ENCODE peak calls at places on chromosome 12, in four cellular contexts. T is right lobe of liver, Z is neural crest cell, U is GM12865. N is an unnamed sample.

GRCh38 chr12:67434653-67435375 is 165.7 kb downstream of the CAND1 start:
- DNase-seq in Z (no peak), U (no peak), T (no peak), N (no peak)

GRCh38 chr12:131836193-131836592 is 8.0 kb downstream of the MMP17 start:
- DNase-seq in Z (no peak), T (no peak), U (no peak), N (no peak)

GRCh38 chr12:94458882-94459772 is 540 bp downstream of the CEP83 start:
- DNase-seq in Z (no peak), T (no peak), U (no peak), N (peak)

GRCh38 chr12:49609875-49610154 is 4.4 kb upstream of the FAM186B start:
- DNase-seq in U (no peak), T (no peak), Z (no peak), N (no peak)

GRCh38 chr12:51865757-51866270 is 17.3 kb upstream of the FIGNL2 start:
- DNase-seq in T (no peak), U (no peak), Z (no peak), N (no peak)

GRCh38 chr12:48629541-48629940 is 52.5 kb downstream of the KANSL2 start:
- DNase-seq in Z (no peak), U (peak), T (no peak), N (no peak)

GRCh38 chr12:80648866-80649265 is 58.6 kb upstream of the MYF6 start:
- DNase-seq in U (no peak), T (no peak), Z (no peak), N (no peak)

GRCh38 chr12:43069768-43070221 is 480.2 kb upstream of the PRICKLE1 start:
- DNase-seq in U (no peak), T (peak), Z (no peak), N (no peak)

GRCh38 chr12:32261638-32262037 is 137.7 kb upstream of the FGD4 start:
- DNase-seq in T (no peak), Z (no peak), U (peak), N (no peak)

DNA sequence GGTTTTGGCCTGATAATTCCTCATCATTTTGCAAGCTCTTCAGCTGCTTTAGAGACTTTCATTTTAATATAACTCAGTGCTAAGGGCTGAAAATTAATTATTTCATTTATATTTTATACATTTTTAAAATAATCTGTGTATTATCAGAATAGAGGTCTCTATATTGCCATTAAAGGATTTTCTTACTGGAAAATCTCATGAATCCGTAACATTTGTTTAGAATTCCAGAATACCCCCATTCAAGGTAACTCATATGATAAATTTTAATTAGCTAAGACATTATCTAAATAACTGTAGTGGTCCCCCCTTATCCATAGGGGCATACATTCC is 51.6 kb downstream of the BMAL2 start:
- DNase-seq in Z (no peak), T (no peak), U (no peak), N (no peak)
- TF ChIP-seq CTCF in Z (peak), T (no peak), U (no peak), N (no peak)

DNA sequence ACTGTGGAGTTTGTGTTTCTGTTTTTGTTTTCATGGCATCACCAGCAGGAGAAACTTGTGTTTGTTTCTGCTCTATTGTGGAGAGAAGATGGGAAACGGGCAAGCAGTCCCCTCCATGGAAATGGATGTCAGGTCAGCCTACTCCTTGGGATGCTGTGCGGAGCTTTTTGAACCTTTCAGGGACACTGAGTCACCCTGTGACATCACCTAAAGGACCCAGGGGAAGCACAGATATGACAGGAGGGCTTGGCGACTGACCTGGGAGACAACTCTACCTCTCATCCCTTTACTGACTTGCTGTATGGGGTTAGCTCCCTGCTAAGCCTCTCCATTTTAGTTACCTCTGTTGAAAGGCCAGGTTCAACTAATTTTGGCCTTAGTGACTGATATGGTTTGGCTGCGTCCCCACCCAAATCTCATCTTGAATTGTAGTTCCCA is 706.9 kb upstream of the TMEM132C start:
- DNase-seq in U (no peak), Z (no peak), T (no peak), N (no peak)
- TF ChIP-seq CTCF in U (no peak), Z (no peak), T (no peak), N (no peak)

GRCh38 chr12:68784015-68784414 is 24.0 kb upstream of the MDM2 start:
- DNase-seq in Z (no peak), T (peak), U (no peak), N (no peak)
- TF ChIP-seq CTCF in Z (no peak), T (no peak), U (no peak), N (no peak)

GRCh38 chr12:102653406-102653805 is 173.0 kb upstream of the IGF1 start:
- DNase-seq in U (no peak), Z (no peak), T (no peak), N (no peak)

DNA sequence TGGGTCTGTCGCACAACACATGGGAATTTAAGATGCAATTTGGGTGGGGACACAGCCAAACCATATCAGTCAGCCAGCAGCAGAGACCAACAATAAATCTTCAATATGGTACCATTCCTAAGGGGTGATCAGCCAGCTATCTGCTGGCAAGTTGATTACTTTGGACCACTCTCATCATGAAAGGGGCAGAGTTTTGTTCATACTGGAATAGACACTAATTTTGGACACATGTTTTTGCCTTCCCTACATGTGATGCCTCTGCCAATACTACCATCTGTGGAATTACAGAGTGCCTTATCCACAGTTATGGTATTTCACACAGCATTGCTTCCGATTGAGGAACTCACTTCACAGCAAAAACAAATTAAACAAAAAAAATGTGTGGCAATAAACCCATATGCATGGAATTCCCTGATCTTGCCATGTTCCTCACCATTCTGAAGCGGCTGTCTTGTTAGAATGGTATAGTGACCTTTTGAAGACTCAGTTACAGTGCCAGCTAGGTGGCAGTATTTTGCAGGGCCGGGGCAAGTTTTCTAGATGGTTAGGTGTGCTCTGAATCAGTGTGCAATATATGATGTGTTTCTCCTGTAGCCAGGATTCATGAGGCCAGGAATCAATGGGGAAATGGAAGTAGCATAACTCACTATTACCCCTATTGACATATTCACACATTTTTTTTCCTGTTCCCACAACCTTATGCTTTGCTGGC is 179.0 kb upstream of the IGF1 start:
- DNase-seq in Z (no peak), T (no peak), U (no peak), N (no peak)
- TF ChIP-seq CTCF in Z (no peak), T (peak), U (no peak), N (no peak)

GRCh38 chr12:132955933-132956725 is at the start of gene ZNF605:
- DNase-seq in Z (peak), T (peak), U (peak), N (peak)
- TF ChIP-seq CTCF in Z (peak), T (no peak), U (no peak), N (no peak)

GRCh38 chr12:121626853-121627623 is 708 bp downstream of the ORAI1 start:
- DNase-seq in Z (peak), U (peak), T (peak), N (peak)
- TF ChIP-seq CTCF in Z (peak), U (no peak), T (peak), N (no peak)

GRCh38 chr12:115866909-115867525 is 410.5 kb downstream of the MED13L start:
- DNase-seq in Z (no peak), U (no peak), T (no peak), N (no peak)
- TF ChIP-seq CTCF in Z (no peak), U (no peak), T (no peak), N (no peak)

DNA sequence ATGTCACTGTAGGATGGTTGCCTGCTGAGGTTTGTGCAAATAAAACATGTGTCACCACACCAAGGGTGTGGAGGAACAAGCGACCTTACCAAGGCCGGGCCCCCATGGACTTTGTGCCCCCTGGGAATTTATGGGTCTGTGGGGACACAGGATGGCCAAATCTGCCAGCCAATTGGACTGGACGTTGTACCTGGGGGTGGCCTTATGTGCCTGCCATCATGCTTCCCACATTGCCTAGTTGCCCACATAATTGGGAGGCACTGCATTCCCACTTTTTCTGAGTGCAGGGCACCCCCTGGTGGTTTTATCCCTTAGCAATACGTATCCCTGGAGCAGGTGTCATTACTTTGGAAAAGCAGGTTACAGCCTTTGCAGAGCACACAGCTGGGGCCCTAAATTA is 92.6 kb upstream of the TMPO start:
- DNase-seq in T (no peak), Z (no peak), U (no peak), N (no peak)
- TF ChIP-seq CTCF in T (no peak), Z (peak), U (no peak), N (no peak)

GRCh38 chr12:99658950-99659349 is 11.4 kb downstream of the GARIN6 start:
- DNase-seq in U (peak), T (no peak), Z (no peak), N (no peak)
- TF ChIP-seq CTCF in U (peak), T (no peak), Z (peak), N (peak)

GRCh38 chr12:102543494-102543893 is 63.1 kb upstream of the IGF1 start:
- DNase-seq in U (peak), Z (no peak), T (no peak), N (no peak)
- TF ChIP-seq CTCF in U (peak), Z (no peak), T (peak), N (no peak)

N was measured in GM10248.